ENCODE peak calls at places on chromosomes 12 and 14, in eight cellular contexts. W is activated naive CD4-positive, alpha-beta T cell treated with anti-CD3 and anti-CD28 coated beads, Interleukin-2, amount 10 ng/mL, durations not matched to agents 7 days and 5 days; I is astrocyte; C is esophagus muscularis mucosa; G is DMS79; F is A549; N is kidney epithelial cell; S is HTR-8/SVneo. T is an unnamed sample.

GRCh38 chr12:123973552-123974341 is 732 bp downstream of the ZNF664 start:
- DNase-seq in W (peak; percentile 46), G (peak; percentile 7), F (peak; percentile 39), I (no peak), C (peak; percentile 92), S (peak; percentile 12), N (no peak), T (no peak)

GRCh38 chr12:120890963-120891362 is 13.2 kb downstream of the SPPL3 start:
- DNase-seq in W (no peak), C (no peak), N (no peak), S (no peak), G (no peak), F (no peak), I (no peak), T (no peak)

GRCh38 chr14:33657478-33657877 is 293.4 kb downstream of the EGLN3 start:
- DNase-seq in G (no peak), C (no peak), F (no peak), I (peak; percentile 30), N (no peak), S (no peak), W (no peak), T (no peak)

GRCh38 chr12:57803317-57803893 is 15.1 kb downstream of the AVIL start:
- DNase-seq in G (no peak), W (peak; percentile 60), N (no peak), S (peak; percentile 61), C (no peak), F (peak; percentile 53), I (no peak), T (no peak)

GRCh38 chr14:51507556-51508511 is 143.9 kb upstream of the FRMD6 start:
- DNase-seq in F (no peak), S (no peak), N (no peak), G (peak; percentile 99), W (no peak), I (peak; percentile 52), C (no peak), T (no peak)

GRCh38 chr12:16568873-16569272 is 37.1 kb downstream of the LMO3 start:
- DNase-seq in N (no peak), G (no peak), C (no peak), I (no peak), S (no peak), F (no peak), W (no peak), T (no peak)

GRCh38 chr12:11753151-11753501 is 103.7 kb downstream of the ETV6 start:
- DNase-seq in S (no peak), C (no peak), N (no peak), F (no peak), I (no peak), G (peak; percentile 6), W (no peak), T (no peak)

GRCh38 chr14:101731187-101732080 is 30.1 kb upstream of the PPP2R5C start:
- DNase-seq in C (peak; percentile 95), W (peak; percentile 87), F (peak; percentile 86), G (peak; percentile 58), S (peak; percentile 79), N (peak; percentile 87), I (peak; percentile 75), T (peak; percentile 59)

GRCh38 chr14:41604793-41605534 is 1.7 kb upstream of the LRFN5 start:
- DNase-seq in G (peak; percentile 94), W (no peak), F (no peak), N (no peak), S (no peak), C (no peak), I (peak; percentile 81), T (no peak)

GRCh38 chr12:32568241-32568640 is 110.9 kb upstream of the DNM1L start:
- DNase-seq in S (peak; percentile 20), W (no peak), I (peak; percentile 95), F (peak; percentile 61), N (peak; percentile 82), C (no peak), G (no peak), T (peak; percentile 82)

GRCh38 chr12:75913502-75914110 is 118.0 kb downstream of the PHLDA1 start:
- DNase-seq in C (no peak), S (no peak), N (no peak), F (no peak), G (peak; percentile 37), W (no peak), I (peak; percentile 46), T (no peak)

GRCh38 chr12:132204064-132204821 is 60.0 kb downstream of the NOC4L start:
- DNase-seq in I (peak; percentile 7), G (no peak), W (no peak), F (no peak), C (no peak), N (no peak), S (no peak), T (no peak)

GRCh38 chr12:107776171-107776570 is 1.7 kb downstream of the ASCL4 start:
- DNase-seq in I (no peak), F (no peak), N (no peak), S (no peak), W (no peak), C (no peak), G (no peak), T (no peak)

GRCh38 chr12:91896725-91897515 is 248.7 kb downstream of the BTG1 start:
- DNase-seq in N (no peak), G (no peak), F (no peak), W (no peak), C (no peak), I (no peak), S (no peak), T (no peak)

GRCh38 chr12:12081836-12082497 is 11.2 kb downstream of the BCL2L14 start:
- DNase-seq in S (peak; percentile 42), G (no peak), N (no peak), I (no peak), F (peak; percentile 78), W (no peak), C (peak; percentile 72), T (no peak)

GRCh38 chr12:102436867-102437266 is 43.5 kb downstream of the IGF1 start:
- DNase-seq in N (no peak), S (no peak), W (no peak), F (no peak), G (no peak), I (no peak), C (no peak), T (no peak)

GRCh38 chr14:64293976-64294671 is at the start of gene ESR2:
- DNase-seq in C (no peak), N (no peak), I (peak; percentile 35), F (peak; percentile 13), G (peak; percentile 13), S (peak; percentile 60), W (peak; percentile 48), T (no peak)

GRCh38 chr12:52681551-52682380 is 1.6 kb upstream of the KRT1 start:
- DNase-seq in N (no peak), C (no peak), W (peak; percentile 67), I (no peak), S (no peak), F (no peak), G (no peak), T (no peak)

GRCh38 chr14:77023001-77023996 is 5.2 kb downstream of the IRF2BPL start:
- DNase-seq in S (no peak), F (peak; percentile 75), I (peak; percentile 64), W (no peak), C (no peak), N (no peak), G (peak; percentile 49), T (no peak)

GRCh38 chr12:114697741-114698565 is 14.0 kb upstream of the TBX3 start:
- DNase-seq in S (no peak), G (no peak), I (no peak), C (no peak), N (no peak), W (no peak), F (no peak), T (no peak)

GRCh38 chr14:106879241-106879640 is 1352.9 kb downstream of the TMEM121 start:
- DNase-seq in I (no peak), N (no peak), F (peak; percentile 79), C (no peak), G (no peak), S (no peak), W (peak; percentile 70), T (no peak)